ENCODE peak calls at places on chromosomes 2 and 18, in ten cellular contexts. One of them, this sample, is unnamed.

GRCh38 chr2:17373041-17373440 is 145.2 kb downstream of the RAD51AP2 start:
- DNase-seq in fibroblast of gingiva: no peak
- DNase-seq in effector memory CD8-positive, alpha-beta T cell: no peak
- DNase-seq in CD8-positive, alpha-beta memory T cell: no peak
- DNase-seq in Kasumi-1: no peak
- DNase-seq in AG08395: no peak
- DNase-seq in activated T-helper 1 cell treated with anti-CD3 and anti-CD28 coated beads, Interleukin-2, amount 50 U/mL, for 16 hours: no peak
- DNase-seq in CD8-positive, alpha-beta T cell: no peak
- DNase-seq in stimulated activated CD4-positive, alpha-beta T cell treated with anti-CD3 and anti-CD28 coated beads, Interleukin-4, amount 100 ng/mL, for 4 hours: no peak
- DNase-seq in fibroblast of lung: peak; percentile 94
- DNase-seq in this sample: no peak

GRCh38 chr2:219291910-219292490 is 12.8 kb downstream of the DNAJB2 start:
- DNase-seq in CD8-positive, alpha-beta T cell: no peak
- DNase-seq in stimulated activated CD4-positive, alpha-beta T cell treated with anti-CD3 and anti-CD28 coated beads, Interleukin-4, amount 100 ng/mL, for 4 hours: no peak
- DNase-seq in fibroblast of lung: no peak
- DNase-seq in effector memory CD8-positive, alpha-beta T cell: no peak
- DNase-seq in activated T-helper 1 cell treated with anti-CD3 and anti-CD28 coated beads, Interleukin-2, amount 50 U/mL, for 16 hours: no peak
- DNase-seq in AG08395: no peak
- DNase-seq in CD8-positive, alpha-beta memory T cell: no peak
- DNase-seq in Kasumi-1: no peak
- DNase-seq in fibroblast of gingiva: no peak
- DNase-seq in this sample: no peak

GRCh38 chr2:204860249-204860648 is 315.0 kb downstream of the PARD3B start:
- DNase-seq in stimulated activated CD4-positive, alpha-beta T cell treated with anti-CD3 and anti-CD28 coated beads, Interleukin-4, amount 100 ng/mL, for 4 hours: no peak
- DNase-seq in activated T-helper 1 cell treated with anti-CD3 and anti-CD28 coated beads, Interleukin-2, amount 50 U/mL, for 16 hours: no peak
- DNase-seq in fibroblast of gingiva: peak; percentile 80
- DNase-seq in Kasumi-1: no peak
- DNase-seq in CD8-positive, alpha-beta memory T cell: no peak
- DNase-seq in AG08395: no peak
- DNase-seq in fibroblast of lung: peak; percentile 4
- DNase-seq in CD8-positive, alpha-beta T cell: no peak
- DNase-seq in effector memory CD8-positive, alpha-beta T cell: no peak
- DNase-seq in this sample: no peak

GRCh38 chr2:178018141-178018540 is 54.4 kb downstream of the PDE11A start:
- DNase-seq in CD8-positive, alpha-beta memory T cell: no peak
- DNase-seq in CD8-positive, alpha-beta T cell: no peak
- DNase-seq in Kasumi-1: no peak
- DNase-seq in stimulated activated CD4-positive, alpha-beta T cell treated with anti-CD3 and anti-CD28 coated beads, Interleukin-4, amount 100 ng/mL, for 4 hours: no peak
- DNase-seq in fibroblast of gingiva: no peak
- DNase-seq in effector memory CD8-positive, alpha-beta T cell: no peak
- DNase-seq in fibroblast of lung: no peak
- DNase-seq in AG08395: no peak
- DNase-seq in activated T-helper 1 cell treated with anti-CD3 and anti-CD28 coated beads, Interleukin-2, amount 50 U/mL, for 16 hours: no peak
- DNase-seq in this sample: no peak

GRCh38 chr18:60070631-60071030 is 170.8 kb downstream of the PMAIP1 start:
- DNase-seq in AG08395: no peak
- DNase-seq in stimulated activated CD4-positive, alpha-beta T cell treated with anti-CD3 and anti-CD28 coated beads, Interleukin-4, amount 100 ng/mL, for 4 hours: no peak
- DNase-seq in CD8-positive, alpha-beta T cell: no peak
- DNase-seq in effector memory CD8-positive, alpha-beta T cell: no peak
- DNase-seq in fibroblast of gingiva: peak; percentile 23
- DNase-seq in Kasumi-1: no peak
- DNase-seq in CD8-positive, alpha-beta memory T cell: no peak
- DNase-seq in fibroblast of lung: peak; percentile 50
- DNase-seq in activated T-helper 1 cell treated with anti-CD3 and anti-CD28 coated beads, Interleukin-2, amount 50 U/mL, for 16 hours: no peak
- DNase-seq in this sample: no peak

GRCh38 chr2:207766697-207767460 is 2.8 kb downstream of the FZD5 start:
- DNase-seq in activated T-helper 1 cell treated with anti-CD3 and anti-CD28 coated beads, Interleukin-2, amount 50 U/mL, for 16 hours: no peak
- DNase-seq in stimulated activated CD4-positive, alpha-beta T cell treated with anti-CD3 and anti-CD28 coated beads, Interleukin-4, amount 100 ng/mL, for 4 hours: no peak
- DNase-seq in fibroblast of lung: peak; percentile 15
- DNase-seq in CD8-positive, alpha-beta memory T cell: no peak
- DNase-seq in effector memory CD8-positive, alpha-beta T cell: no peak
- DNase-seq in Kasumi-1: no peak
- DNase-seq in CD8-positive, alpha-beta T cell: no peak
- DNase-seq in AG08395: no peak
- DNase-seq in fibroblast of gingiva: no peak
- DNase-seq in this sample: no peak

GRCh38 chr2:85737481-85737880 is 16.3 kb upstream of the ATOH8 start:
- DNase-seq in fibroblast of gingiva: peak; percentile 97
- DNase-seq in AG08395: peak; percentile 93
- DNase-seq in CD8-positive, alpha-beta T cell: no peak
- DNase-seq in effector memory CD8-positive, alpha-beta T cell: no peak
- DNase-seq in Kasumi-1: no peak
- DNase-seq in CD8-positive, alpha-beta memory T cell: no peak
- DNase-seq in fibroblast of lung: peak; percentile 88
- DNase-seq in activated T-helper 1 cell treated with anti-CD3 and anti-CD28 coated beads, Interleukin-2, amount 50 U/mL, for 16 hours: no peak
- DNase-seq in stimulated activated CD4-positive, alpha-beta T cell treated with anti-CD3 and anti-CD28 coated beads, Interleukin-4, amount 100 ng/mL, for 4 hours: no peak
- DNase-seq in this sample: no peak

GRCh38 chr18:59142274-59142673 is 2.6 kb downstream of the SEC11C start:
- DNase-seq in Kasumi-1: no peak
- DNase-seq in stimulated activated CD4-positive, alpha-beta T cell treated with anti-CD3 and anti-CD28 coated beads, Interleukin-4, amount 100 ng/mL, for 4 hours: no peak
- DNase-seq in AG08395: no peak
- DNase-seq in activated T-helper 1 cell treated with anti-CD3 and anti-CD28 coated beads, Interleukin-2, amount 50 U/mL, for 16 hours: no peak
- DNase-seq in fibroblast of gingiva: no peak
- DNase-seq in effector memory CD8-positive, alpha-beta T cell: no peak
- DNase-seq in CD8-positive, alpha-beta T cell: no peak
- DNase-seq in CD8-positive, alpha-beta memory T cell: no peak
- DNase-seq in fibroblast of lung: no peak
- DNase-seq in this sample: no peak

GRCh38 chr2:172375247-172375646 is 52.1 kb upstream of the ITGA6 start:
- DNase-seq in fibroblast of gingiva: no peak
- DNase-seq in AG08395: no peak
- DNase-seq in fibroblast of lung: no peak
- DNase-seq in effector memory CD8-positive, alpha-beta T cell: no peak
- DNase-seq in activated T-helper 1 cell treated with anti-CD3 and anti-CD28 coated beads, Interleukin-2, amount 50 U/mL, for 16 hours: no peak
- DNase-seq in CD8-positive, alpha-beta T cell: no peak
- DNase-seq in CD8-positive, alpha-beta memory T cell: no peak
- DNase-seq in stimulated activated CD4-positive, alpha-beta T cell treated with anti-CD3 and anti-CD28 coated beads, Interleukin-4, amount 100 ng/mL, for 4 hours: no peak
- DNase-seq in Kasumi-1: peak; percentile 10
- DNase-seq in this sample: no peak

GRCh38 chr2:179341152-179341866 is 76.7 kb upstream of the SESTD1 start:
- DNase-seq in CD8-positive, alpha-beta T cell: no peak
- DNase-seq in effector memory CD8-positive, alpha-beta T cell: no peak
- DNase-seq in CD8-positive, alpha-beta memory T cell: no peak
- DNase-seq in Kasumi-1: no peak
- DNase-seq in stimulated activated CD4-positive, alpha-beta T cell treated with anti-CD3 and anti-CD28 coated beads, Interleukin-4, amount 100 ng/mL, for 4 hours: no peak
- DNase-seq in fibroblast of lung: no peak
- DNase-seq in fibroblast of gingiva: peak; percentile 61
- DNase-seq in activated T-helper 1 cell treated with anti-CD3 and anti-CD28 coated beads, Interleukin-2, amount 50 U/mL, for 16 hours: no peak
- DNase-seq in AG08395: no peak
- DNase-seq in this sample: peak; percentile 61

GRCh38 chr18:45780568-45780967 is 44.9 kb upstream of the SIGLEC15 start:
- DNase-seq in AG08395: no peak
- DNase-seq in CD8-positive, alpha-beta memory T cell: no peak
- DNase-seq in fibroblast of gingiva: peak; percentile 49
- DNase-seq in stimulated activated CD4-positive, alpha-beta T cell treated with anti-CD3 and anti-CD28 coated beads, Interleukin-4, amount 100 ng/mL, for 4 hours: no peak
- DNase-seq in effector memory CD8-positive, alpha-beta T cell: no peak
- DNase-seq in CD8-positive, alpha-beta T cell: no peak
- DNase-seq in Kasumi-1: no peak
- DNase-seq in activated T-helper 1 cell treated with anti-CD3 and anti-CD28 coated beads, Interleukin-2, amount 50 U/mL, for 16 hours: no peak
- DNase-seq in fibroblast of lung: no peak
- DNase-seq in this sample: no peak

GRCh38 chr2:224162122-224162521 is 123.0 kb upstream of the SERPINE2 start:
- DNase-seq in CD8-positive, alpha-beta T cell: no peak
- DNase-seq in Kasumi-1: no peak
- DNase-seq in effector memory CD8-positive, alpha-beta T cell: no peak
- DNase-seq in CD8-positive, alpha-beta memory T cell: no peak
- DNase-seq in fibroblast of gingiva: peak; percentile 81
- DNase-seq in AG08395: peak; percentile 84
- DNase-seq in stimulated activated CD4-positive, alpha-beta T cell treated with anti-CD3 and anti-CD28 coated beads, Interleukin-4, amount 100 ng/mL, for 4 hours: no peak
- DNase-seq in fibroblast of lung: peak; percentile 87
- DNase-seq in activated T-helper 1 cell treated with anti-CD3 and anti-CD28 coated beads, Interleukin-2, amount 50 U/mL, for 16 hours: no peak
- DNase-seq in this sample: no peak

GRCh38 chr2:100365434-100365833 is 43.1 kb upstream of the LONRF2 start:
- DNase-seq in CD8-positive, alpha-beta T cell: no peak
- DNase-seq in stimulated activated CD4-positive, alpha-beta T cell treated with anti-CD3 and anti-CD28 coated beads, Interleukin-4, amount 100 ng/mL, for 4 hours: no peak
- DNase-seq in fibroblast of lung: peak; percentile 96
- DNase-seq in activated T-helper 1 cell treated with anti-CD3 and anti-CD28 coated beads, Interleukin-2, amount 50 U/mL, for 16 hours: no peak
- DNase-seq in effector memory CD8-positive, alpha-beta T cell: no peak
- DNase-seq in CD8-positive, alpha-beta memory T cell: no peak
- DNase-seq in Kasumi-1: no peak
- DNase-seq in fibroblast of gingiva: peak; percentile 81
- DNase-seq in AG08395: no peak
- DNase-seq in this sample: no peak

GRCh38 chr2:79850912-79851311 is 338.1 kb downstream of the CTNNA2 start:
- DNase-seq in AG08395: no peak
- DNase-seq in fibroblast of lung: peak; percentile 63
- DNase-seq in Kasumi-1: no peak
- DNase-seq in CD8-positive, alpha-beta T cell: no peak
- DNase-seq in activated T-helper 1 cell treated with anti-CD3 and anti-CD28 coated beads, Interleukin-2, amount 50 U/mL, for 16 hours: no peak
- DNase-seq in fibroblast of gingiva: no peak
- DNase-seq in effector memory CD8-positive, alpha-beta T cell: no peak
- DNase-seq in CD8-positive, alpha-beta memory T cell: no peak
- DNase-seq in stimulated activated CD4-positive, alpha-beta T cell treated with anti-CD3 and anti-CD28 coated beads, Interleukin-4, amount 100 ng/mL, for 4 hours: no peak
- DNase-seq in this sample: no peak

GRCh38 chr2:120660771-120661459 is 74.8 kb upstream of the GLI2 start:
- DNase-seq in AG08395: no peak
- DNase-seq in CD8-positive, alpha-beta T cell: no peak
- DNase-seq in fibroblast of lung: no peak
- DNase-seq in Kasumi-1: no peak
- DNase-seq in CD8-positive, alpha-beta memory T cell: no peak
- DNase-seq in fibroblast of gingiva: no peak
- DNase-seq in activated T-helper 1 cell treated with anti-CD3 and anti-CD28 coated beads, Interleukin-2, amount 50 U/mL, for 16 hours: no peak
- DNase-seq in effector memory CD8-positive, alpha-beta T cell: no peak
- DNase-seq in stimulated activated CD4-positive, alpha-beta T cell treated with anti-CD3 and anti-CD28 coated beads, Interleukin-4, amount 100 ng/mL, for 4 hours: no peak
- DNase-seq in this sample: no peak

GRCh38 chr2:95357717-95358280 is 44.7 kb upstream of the FAHD2A start:
- DNase-seq in fibroblast of gingiva: no peak
- DNase-seq in effector memory CD8-positive, alpha-beta T cell: no peak
- DNase-seq in activated T-helper 1 cell treated with anti-CD3 and anti-CD28 coated beads, Interleukin-2, amount 50 U/mL, for 16 hours: no peak
- DNase-seq in stimulated activated CD4-positive, alpha-beta T cell treated with anti-CD3 and anti-CD28 coated beads, Interleukin-4, amount 100 ng/mL, for 4 hours: no peak
- DNase-seq in CD8-positive, alpha-beta T cell: no peak
- DNase-seq in CD8-positive, alpha-beta memory T cell: no peak
- DNase-seq in Kasumi-1: no peak
- DNase-seq in AG08395: no peak
- DNase-seq in fibroblast of lung: no peak
- DNase-seq in this sample: no peak

GRCh38 chr2:217853301-217853881 is 149.4 kb downstream of the TNS1 start:
- DNase-seq in CD8-positive, alpha-beta memory T cell: no peak
- DNase-seq in Kasumi-1: no peak
- DNase-seq in CD8-positive, alpha-beta T cell: no peak
- DNase-seq in activated T-helper 1 cell treated with anti-CD3 and anti-CD28 coated beads, Interleukin-2, amount 50 U/mL, for 16 hours: no peak
- DNase-seq in AG08395: peak; percentile 71
- DNase-seq in effector memory CD8-positive, alpha-beta T cell: no peak
- DNase-seq in fibroblast of gingiva: peak; percentile 84
- DNase-seq in fibroblast of lung: peak; percentile 30
- DNase-seq in stimulated activated CD4-positive, alpha-beta T cell treated with anti-CD3 and anti-CD28 coated beads, Interleukin-4, amount 100 ng/mL, for 4 hours: no peak
- DNase-seq in this sample: no peak